ENCODE peak calls at places on chromosomes 7 and 10, in nine cellular contexts. Y is NCI-H2171 treated with DMSO at 0.1 percent for 48 hours; U is stimulated activated CD4-positive, alpha-beta T cell treated with anti-CD3 and anti-CD28 coated beads, Interleukin-1b, Interleukin-23, amount 100 ng/mL, for 24 hours; O is ACHN; C is epithelial cell of esophagus; S is body of pancreas; H is omental fat pad; A is cardiac fibroblast; Z is nephron progenitor cell. K is an unnamed sample.

GRCh38 chr7:13420711-13421110 is 568.8 kb downstream of the ETV1 start:
- DNase-seq in Y (no peak), U (no peak), O (no peak), C (no peak), S (no peak), H (no peak), A (no peak), Z (no peak), K (no peak)

GRCh38 chr7:159143780-159144755 is 599 bp downstream of the VIPR2 start:
- DNase-seq in Y (no peak), U (peak), O (no peak), C (no peak), S (peak), H (no peak), A (peak), Z (peak), K (no peak)

GRCh38 chr10:87776328-87776727 is 41.7 kb downstream of the ATAD1 start:
- DNase-seq in Y (no peak), U (no peak), O (no peak), C (no peak), S (no peak), H (no peak), A (no peak), Z (no peak), K (no peak)

GRCh38 chr10:133307776-133308430 is 769 bp downstream of the TUBGCP2 start:
- DNase-seq in Y (peak), U (peak), O (peak), C (peak), S (peak), H (peak), A (peak), Z (peak), K (peak)

GRCh38 chr10:125521721-125522680 is 161.0 kb downstream of the TEX36 start:
- DNase-seq in Y (no peak), U (no peak), O (peak), C (no peak), S (no peak), H (no peak), A (no peak), Z (peak), K (peak)

GRCh38 chr7:149878523-149878921 is 4.8 kb downstream of the ATP6V0E2 start:
- DNase-seq in Y (peak), U (no peak), O (no peak), C (no peak), S (no peak), H (peak), A (no peak), Z (no peak), K (no peak)

GRCh38 chr7:148151778-148152177 is 438.8 kb upstream of the C7orf33 start:
- DNase-seq in Y (no peak), U (no peak), O (no peak), C (no peak), S (no peak), H (no peak), A (no peak), Z (no peak), K (no peak)

GRCh38 chr7:18700147-18700546 is 204.6 kb downstream of the HDAC9 start:
- DNase-seq in Y (no peak), U (no peak), O (peak), C (no peak), S (no peak), H (no peak), A (no peak), Z (no peak), K (no peak)

GRCh38 chr10:116011929-116012328 is 261.1 kb downstream of the GFRA1 start:
- DNase-seq in Y (no peak), U (no peak), O (no peak), C (no peak), S (no peak), H (no peak), A (no peak), Z (no peak), K (no peak)

GRCh38 chr7:25857376-25858067 is 294.5 kb upstream of the NFE2L3 start:
- DNase-seq in Y (peak), U (no peak), O (peak), C (peak), S (no peak), H (no peak), A (peak), Z (peak), K (no peak)

GRCh38 chr7:47451851-47452205 is 130.1 kb downstream of the TNS3 start:
- DNase-seq in Y (no peak), U (no peak), O (no peak), C (no peak), S (no peak), H (no peak), A (peak), Z (no peak), K (no peak)

GRCh38 chr7:122006687-122007086 is 133.7 kb downstream of the PTPRZ1 start:
- DNase-seq in Y (peak), U (no peak), O (no peak), C (peak), S (no peak), H (no peak), A (no peak), Z (no peak), K (no peak)

GRCh38 chr10:29386347-29386999 is 97.6 kb downstream of the LYZL1 start:
- DNase-seq in Y (peak), U (no peak), O (peak), C (peak), S (no peak), H (no peak), A (peak), Z (peak), K (no peak)

GRCh38 chr10:79331226-79331625 is 16.0 kb upstream of the PPIF start:
- DNase-seq in Y (no peak), U (no peak), O (no peak), C (peak), S (no peak), H (no peak), A (peak), Z (no peak), K (no peak)

GRCh38 chr10:88162852-88163251 is 299.4 kb downstream of the PTEN start:
- DNase-seq in Y (no peak), U (no peak), O (no peak), C (no peak), S (no peak), H (no peak), A (no peak), Z (no peak), K (no peak)

K was measured in GM19239.